ENCODE peak calls at places on chromosomes 2 and 18, in six cellular contexts. C, S, B, E, M and J are unnamed samples.

GRCh38 chr2:8676191-8676914 is 5.5 kb upstream of the ID2 start:
- DNase-seq in C (peak; percentile 90), B (peak; percentile 72), S (no peak), E (peak; percentile 88), M (no peak), J (peak; percentile 94)

GRCh38 chr18:66395671-66396218 is 208.1 kb downstream of the CDH19 start:
- DNase-seq in E (no peak), C (peak; percentile 67), B (no peak), M (no peak), S (no peak), J (no peak)

GRCh38 chr2:134280231-134280630 is 26.4 kb downstream of the MGAT5 start:
- DNase-seq in C (no peak), E (no peak), B (no peak), M (no peak), S (no peak), J (no peak)

GRCh38 chr2:109120166-109120565 is 8.8 kb upstream of the SH3RF3 start:
- DNase-seq in B (no peak), C (no peak), S (no peak), M (no peak), E (no peak), J (no peak)

GRCh38 chr2:128390256-128390990 is 71.8 kb upstream of the HS6ST1 start:
- DNase-seq in M (peak; percentile 20), E (no peak), C (no peak), B (no peak), S (no peak), J (no peak)

GRCh38 chr18:3481696-3482210 is 31.8 kb downstream of the TGIF1 start:
- DNase-seq in M (no peak), B (no peak), S (no peak), E (no peak), C (no peak), J (no peak)

GRCh38 chr2:46226620-46227019 is 70.6 kb upstream of the EPAS1 start:
- DNase-seq in B (no peak), E (no peak), S (no peak), M (no peak), C (no peak), J (no peak)

GRCh38 chr2:45169339-45170190 is 160.3 kb upstream of the SIX2 start:
- DNase-seq in C (peak; percentile 80), M (no peak), E (peak; percentile 45), S (no peak), B (no peak), J (peak; percentile 69)

GRCh38 chr2:136248242-136248641 is 130.3 kb upstream of the CXCR4 start:
- DNase-seq in C (no peak), B (no peak), M (no peak), E (no peak), S (no peak), J (peak; percentile 27)

GRCh38 chr2:14433946-14434495 is 198.5 kb upstream of the LRATD1 start:
- DNase-seq in M (no peak), B (no peak), C (no peak), S (no peak), E (no peak), J (peak; percentile 40)

GRCh38 chr2:18932864-18933263 is 343.5 kb upstream of the NT5C1B start:
- DNase-seq in E (no peak), B (no peak), S (no peak), M (no peak), C (no peak), J (no peak)

GRCh38 chr2:11863103-11863502 is 116.7 kb downstream of the LPIN1 start:
- DNase-seq in C (no peak), S (no peak), B (no peak), E (no peak), M (no peak), J (no peak)

GRCh38 chr2:233822781-233823730 is 31.3 kb downstream of the HJURP start:
- DNase-seq in M (peak; percentile 37), C (no peak), S (no peak), B (no peak), E (no peak), J (peak; percentile 37)

GRCh38 chr2:100228415-100228814 is 86.0 kb upstream of the AFF3 start:
- DNase-seq in B (no peak), C (no peak), M (no peak), E (no peak), S (no peak), J (no peak)

GRCh38 chr2:200506679-200507078 is 3.2 kb downstream of the KCTD18 start:
- DNase-seq in E (no peak), S (no peak), M (no peak), C (no peak), B (no peak), J (no peak)

GRCh38 chr2:34104601-34105000 is 505.5 kb upstream of the FAM98A start:
- DNase-seq in C (no peak), B (no peak), M (no peak), E (no peak), S (no peak), J (no peak)

GRCh38 chr2:3645745-3646389 is 12.1 kb upstream of the ALLC start:
- DNase-seq in C (peak; percentile 59), B (no peak), S (no peak), M (no peak), E (no peak), J (no peak)

GRCh38 chr18:80105369-80106167 is 3.5 kb upstream of the ADNP2 start:
- DNase-seq in E (no peak), C (no peak), S (no peak), B (no peak), M (no peak), J (no peak)

GRCh38 chr2:191811807-191812602 is 34.9 kb downstream of the CAVIN2 start:
- DNase-seq in B (no peak), E (peak; percentile 38), S (no peak), C (no peak), M (no peak), J (peak; percentile 68)

GRCh38 chr2:158967731-158968395 is 577 bp upstream of the TANC1 start:
- DNase-seq in B (no peak), C (peak; percentile 78), S (no peak), M (no peak), E (peak; percentile 32), J (peak; percentile 65)

GRCh38 chr2:100242416-100242815 is 79.9 kb downstream of the LONRF2 start:
- DNase-seq in B (no peak), C (no peak), E (no peak), M (no peak), S (no peak), J (no peak)

GRCh38 chr2:230473378-230473777 is 57.4 kb downstream of the SP100 start:
- DNase-seq in M (no peak), B (no peak), S (no peak), C (no peak), E (no peak), J (no peak)

GRCh38 chr18:77711096-77711495 is 461.4 kb downstream of the GALR1 start:
- DNase-seq in B (no peak), E (no peak), S (no peak), C (no peak), M (no peak), J (no peak)

GRCh38 chr18:39842042-39842791 is 2112.8 kb upstream of the PIK3C3 start:
- DNase-seq in B (no peak), C (no peak), S (no peak), M (no peak), E (no peak), J (no peak)

GRCh38 chr2:25086070-25086560 is 44.2 kb downstream of the EFR3B start:
- DNase-seq in E (no peak), S (no peak), M (no peak), B (no peak), C (no peak), J (no peak)

DNA sequence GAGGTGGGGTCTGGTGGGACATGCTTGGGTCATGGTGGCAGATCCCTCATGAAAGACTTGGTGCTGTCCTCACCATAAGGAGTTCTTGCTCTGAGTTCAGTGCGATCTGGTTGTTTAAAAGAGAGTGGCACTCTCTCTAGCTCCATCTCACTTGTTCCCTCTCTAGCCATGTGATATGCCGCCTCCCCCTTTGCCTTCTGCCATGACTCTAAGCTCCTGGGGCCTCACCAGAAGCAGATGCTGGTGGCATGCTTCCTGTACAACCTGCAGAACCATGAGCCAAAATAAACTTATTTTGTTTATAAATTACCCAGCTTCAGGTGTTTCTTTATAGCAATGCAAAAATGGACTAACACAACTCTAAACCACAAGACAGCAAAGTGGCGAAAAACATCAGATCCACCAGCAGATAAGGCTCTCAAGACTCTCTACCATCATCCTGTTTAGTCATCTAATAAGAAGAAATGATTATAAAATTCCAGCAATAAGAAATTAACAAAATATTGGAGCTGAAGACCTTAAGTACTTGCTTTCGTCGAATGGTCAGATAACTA is 75.5 kb downstream of the OLA1 start:
- DNase-seq in M (no peak), E (no peak), S (no peak), C (no peak), B (no peak), J (no peak)
- H3K9me3 ChIP-seq in M (peaks cover 5% of the 10 kb centered on the region), E (peaks cover 23% of the 10 kb centered on the region), S (peaks cover 31% of the 10 kb centered on the region), C (peaks cover 72% of the 10 kb centered on the region), B (peaks cover 7% of the 10 kb centered on the region), J (peaks cover 2% of the 10 kb centered on the region)

GRCh38 chr2:226994775-226995174 is 158.9 kb downstream of the RHBDD1 start:
- DNase-seq in C (no peak), S (no peak), E (no peak), M (no peak), B (no peak), J (no peak)
- H3K4me1 ChIP-seq in C (no peaks in the 10 kb centered on the region), S (no peaks in the 10 kb centered on the region), E (no peaks in the 10 kb centered on the region), M (no peaks in the 10 kb centered on the region), B (no peaks in the 10 kb centered on the region), J (no peaks in the 10 kb centered on the region)

GRCh38 chr2:30688956-30689401 is 118.3 kb downstream of the CAPN13 start:
- DNase-seq in B (no peak), E (no peak), S (no peak), C (no peak), M (no peak), J (peak; percentile 79)

GRCh38 chr2:30684996-30685395 is 122.2 kb downstream of the CAPN13 start:
- DNase-seq in E (no peak), C (no peak), M (no peak), S (no peak), B (no peak), J (no peak)

GRCh38 chr2:30684546-30684945 is 122.7 kb downstream of the CAPN13 start:
- DNase-seq in M (no peak), E (no peak), S (no peak), C (no peak), B (no peak), J (no peak)

GRCh38 chr2:30686000-30686399 is 121.2 kb downstream of the CAPN13 start:
- DNase-seq in B (no peak), S (no peak), C (no peak), M (no peak), E (no peak), J (no peak)

GRCh38 chr2:30686669-30687068 is 120.6 kb downstream of the CAPN13 start:
- DNase-seq in E (no peak), S (no peak), M (no peak), C (no peak), B (no peak), J (no peak)
- H3K9me3 ChIP-seq in E (no peaks in the 10 kb centered on the region), S (no peaks in the 10 kb centered on the region), M (no peaks in the 10 kb centered on the region), C (no peaks in the 10 kb centered on the region), B (no peaks in the 10 kb centered on the region), J (no peaks in the 10 kb centered on the region)

DNA sequence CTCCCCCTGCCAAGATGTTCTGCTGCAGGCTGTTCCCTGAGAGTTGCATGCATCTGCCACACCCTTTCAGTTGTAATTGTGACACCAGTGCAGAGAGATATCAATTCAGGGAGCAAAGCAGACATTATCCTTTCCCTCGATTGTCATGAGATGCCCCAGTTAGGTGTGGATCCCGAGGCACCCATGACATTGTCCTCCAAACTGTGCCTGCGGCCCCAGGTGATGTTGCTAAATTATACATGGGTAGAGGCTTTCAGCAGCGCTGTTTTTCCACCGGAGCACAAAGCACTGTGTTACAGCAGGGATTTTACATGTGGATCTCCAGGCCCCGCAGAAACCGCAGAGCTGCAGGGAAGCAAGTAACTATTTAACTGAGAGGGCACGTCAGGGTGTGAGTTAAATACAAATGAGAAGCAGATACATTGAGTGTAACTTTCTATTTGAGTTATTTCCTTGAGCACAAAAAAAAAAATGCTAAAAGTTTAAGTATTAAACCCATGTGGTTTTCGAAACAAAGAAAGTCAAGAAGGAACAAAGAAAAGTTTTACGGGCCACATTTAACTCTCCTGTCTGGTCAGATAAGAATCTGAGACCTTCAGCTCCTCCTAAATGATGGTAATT is 90.3 kb upstream of the BCL2L11 start:
- DNase-seq in E (no peak), B (no peak), C (no peak), M (no peak), S (no peak), J (no peak)
- H3K4me1 ChIP-seq in E (peaks cover 4% of the 10 kb centered on the region), B (peaks cover 11% of the 10 kb centered on the region), C (peaks cover 7% of the 10 kb centered on the region), M (no peaks in the 10 kb centered on the region), S (no peaks in the 10 kb centered on the region), J (peaks cover 4% of the 10 kb centered on the region)